ENCODE peak calls at places on chromosomes 12 and 14, in nine cellular contexts. One of them, this sample, is unnamed.
A peak's percentile ranks its signal among the peaks of the same experiment; 100 is the strongest.

GRCh38 chr14:64038857-64039542 is 186.2 kb downstream of the SYNE2 start:
- DNase-seq in mammary epithelial cell: no peak
- DNase-seq in WTC11: no peak
- DNase-seq in neural crest cell: no peak
- DNase-seq in cardiac fibroblast: peak; percentile 28
- DNase-seq in endothelial cell: no peak
- DNase-seq in IMR-90: peak; percentile 12
- DNase-seq in GM12865: no peak
- DNase-seq in type B pancreatic cell: no peak
- DNase-seq in this sample: no peak

GRCh38 chr12:12723681-12724420 is 6.7 kb downstream of the CDKN1B start:
- DNase-seq in WTC11: peak; percentile 40
- DNase-seq in neural crest cell: peak; percentile 36
- DNase-seq in type B pancreatic cell: no peak
- DNase-seq in mammary epithelial cell: peak; percentile 45
- DNase-seq in endothelial cell: peak; percentile 44
- DNase-seq in IMR-90: peak; percentile 25
- DNase-seq in GM12865: peak; percentile 54
- DNase-seq in cardiac fibroblast: no peak
- DNase-seq in this sample: peak; percentile 32

GRCh38 chr14:57295261-57295660 is 26.5 kb downstream of the AP5M1 start:
- DNase-seq in cardiac fibroblast: no peak
- DNase-seq in IMR-90: no peak
- DNase-seq in GM12865: no peak
- DNase-seq in mammary epithelial cell: no peak
- DNase-seq in WTC11: no peak
- DNase-seq in type B pancreatic cell: no peak
- DNase-seq in endothelial cell: no peak
- DNase-seq in neural crest cell: no peak
- DNase-seq in this sample: no peak

GRCh38 chr14:103408491-103409155 is 23.4 kb downstream of the MARK3 start:
- DNase-seq in cardiac fibroblast: peak; percentile 77
- DNase-seq in mammary epithelial cell: no peak
- DNase-seq in endothelial cell: no peak
- DNase-seq in GM12865: no peak
- DNase-seq in WTC11: no peak
- DNase-seq in type B pancreatic cell: no peak
- DNase-seq in IMR-90: peak; percentile 13
- DNase-seq in neural crest cell: no peak
- DNase-seq in this sample: no peak

GRCh38 chr12:103382119-103382518 is 113.6 kb downstream of the C12orf42 start:
- DNase-seq in GM12865: no peak
- DNase-seq in cardiac fibroblast: no peak
- DNase-seq in type B pancreatic cell: no peak
- DNase-seq in endothelial cell: no peak
- DNase-seq in IMR-90: no peak
- DNase-seq in mammary epithelial cell: no peak
- DNase-seq in WTC11: no peak
- DNase-seq in neural crest cell: no peak
- DNase-seq in this sample: no peak

GRCh38 chr14:61211476-61212262 is 69.5 kb downstream of the TMEM30B start:
- DNase-seq in type B pancreatic cell: no peak
- DNase-seq in cardiac fibroblast: no peak
- DNase-seq in mammary epithelial cell: no peak
- DNase-seq in endothelial cell: no peak
- DNase-seq in IMR-90: no peak
- DNase-seq in WTC11: no peak
- DNase-seq in GM12865: no peak
- DNase-seq in neural crest cell: no peak
- DNase-seq in this sample: no peak

GRCh38 chr12:58969227-58969626 is 48.9 kb upstream of the LRIG3 start:
- DNase-seq in GM12865: no peak
- DNase-seq in type B pancreatic cell: no peak
- DNase-seq in endothelial cell: no peak
- DNase-seq in IMR-90: no peak
- DNase-seq in mammary epithelial cell: no peak
- DNase-seq in cardiac fibroblast: no peak
- DNase-seq in neural crest cell: no peak
- DNase-seq in WTC11: no peak
- DNase-seq in this sample: no peak

GRCh38 chr12:94074970-94075695 is 73.2 kb upstream of the PLXNC1 start:
- DNase-seq in neural crest cell: no peak
- DNase-seq in WTC11: no peak
- DNase-seq in GM12865: peak; percentile 20
- DNase-seq in IMR-90: peak; percentile 89
- DNase-seq in type B pancreatic cell: no peak
- DNase-seq in mammary epithelial cell: peak; percentile 79
- DNase-seq in cardiac fibroblast: peak; percentile 96
- DNase-seq in endothelial cell: peak; percentile 32
- DNase-seq in this sample: no peak

GRCh38 chr14:26290007-26290530 is 307.8 kb downstream of the NOVA1 start:
- DNase-seq in endothelial cell: no peak
- DNase-seq in type B pancreatic cell: no peak
- DNase-seq in WTC11: no peak
- DNase-seq in GM12865: no peak
- DNase-seq in cardiac fibroblast: peak; percentile 82
- DNase-seq in mammary epithelial cell: no peak
- DNase-seq in neural crest cell: no peak
- DNase-seq in IMR-90: peak; percentile 68
- DNase-seq in this sample: no peak

GRCh38 chr14:95562892-95563685 is 28.2 kb downstream of the GLRX5 start:
- DNase-seq in neural crest cell: no peak
- DNase-seq in IMR-90: peak; percentile 16
- DNase-seq in type B pancreatic cell: no peak
- DNase-seq in GM12865: peak; percentile 40
- DNase-seq in endothelial cell: no peak
- DNase-seq in mammary epithelial cell: no peak
- DNase-seq in cardiac fibroblast: peak; percentile 37
- DNase-seq in WTC11: no peak
- DNase-seq in this sample: no peak

GRCh38 chr14:77760381-77761204 is at the start of gene SNW1:
- DNase-seq in cardiac fibroblast: peak; percentile 71
- DNase-seq in endothelial cell: peak; percentile 81
- DNase-seq in type B pancreatic cell: peak; percentile 90
- DNase-seq in neural crest cell: peak; percentile 81
- DNase-seq in IMR-90: peak; percentile 95
- DNase-seq in GM12865: peak; percentile 95
- DNase-seq in mammary epithelial cell: peak; percentile 87
- DNase-seq in WTC11: peak; percentile 91
- DNase-seq in this sample: peak; percentile 88

GRCh38 chr12:3107071-3107583 is 29.9 kb downstream of the TSPAN9 start:
- DNase-seq in type B pancreatic cell: no peak
- DNase-seq in WTC11: peak; percentile 36
- DNase-seq in GM12865: no peak
- DNase-seq in mammary epithelial cell: no peak
- DNase-seq in endothelial cell: no peak
- DNase-seq in cardiac fibroblast: peak; percentile 47
- DNase-seq in neural crest cell: no peak
- DNase-seq in IMR-90: peak; percentile 63
- DNase-seq in this sample: no peak

GRCh38 chr12:12510141-12510540 is 52.5 kb downstream of the DUSP16 start:
- DNase-seq in mammary epithelial cell: peak; percentile 88
- DNase-seq in IMR-90: peak; percentile 92
- DNase-seq in type B pancreatic cell: no peak
- DNase-seq in cardiac fibroblast: peak; percentile 8
- DNase-seq in neural crest cell: no peak
- DNase-seq in GM12865: no peak
- DNase-seq in WTC11: no peak
- DNase-seq in endothelial cell: no peak
- DNase-seq in this sample: no peak

GRCh38 chr12:30989754-30990153 is 63.2 kb downstream of the TSPAN11 start:
- DNase-seq in WTC11: peak; percentile 66
- DNase-seq in mammary epithelial cell: no peak
- DNase-seq in GM12865: peak; percentile 69
- DNase-seq in endothelial cell: peak; percentile 44
- DNase-seq in type B pancreatic cell: no peak
- DNase-seq in neural crest cell: no peak
- DNase-seq in cardiac fibroblast: no peak
- DNase-seq in IMR-90: no peak
- DNase-seq in this sample: peak; percentile 17

GRCh38 chr12:50665170-50665569 is 98.7 kb upstream of the ATF1 start:
- DNase-seq in type B pancreatic cell: no peak
- DNase-seq in mammary epithelial cell: no peak
- DNase-seq in cardiac fibroblast: no peak
- DNase-seq in IMR-90: no peak
- DNase-seq in GM12865: no peak
- DNase-seq in endothelial cell: no peak
- DNase-seq in WTC11: no peak
- DNase-seq in neural crest cell: no peak
- DNase-seq in this sample: no peak

GRCh38 chr12:32191445-32191844 is 84.8 kb downstream of the BICD1 start:
- DNase-seq in type B pancreatic cell: no peak
- DNase-seq in GM12865: no peak
- DNase-seq in cardiac fibroblast: no peak
- DNase-seq in IMR-90: no peak
- DNase-seq in mammary epithelial cell: no peak
- DNase-seq in endothelial cell: no peak
- DNase-seq in WTC11: no peak
- DNase-seq in neural crest cell: no peak
- DNase-seq in this sample: no peak

GRCh38 chr12:122062832-122063690 is 15.5 kb upstream of the MLXIP start:
- DNase-seq in cardiac fibroblast: peak; percentile 90
- DNase-seq in WTC11: no peak
- DNase-seq in neural crest cell: no peak
- DNase-seq in IMR-90: peak; percentile 66
- DNase-seq in type B pancreatic cell: no peak
- DNase-seq in mammary epithelial cell: peak; percentile 76
- DNase-seq in endothelial cell: peak; percentile 22
- DNase-seq in GM12865: no peak
- DNase-seq in this sample: peak; percentile 65

GRCh38 chr12:29463198-29463597 is 34.3 kb downstream of the OVCH1 start:
- DNase-seq in GM12865: no peak
- DNase-seq in cardiac fibroblast: no peak
- DNase-seq in neural crest cell: no peak
- DNase-seq in endothelial cell: no peak
- DNase-seq in IMR-90: no peak
- DNase-seq in WTC11: no peak
- DNase-seq in type B pancreatic cell: no peak
- DNase-seq in mammary epithelial cell: no peak
- DNase-seq in this sample: no peak

GRCh38 chr12:131114942-131115584 is 161.4 kb downstream of the ADGRD1 start:
- DNase-seq in endothelial cell: no peak
- DNase-seq in WTC11: no peak
- DNase-seq in IMR-90: no peak
- DNase-seq in neural crest cell: no peak
- DNase-seq in cardiac fibroblast: no peak
- DNase-seq in type B pancreatic cell: no peak
- DNase-seq in GM12865: no peak
- DNase-seq in mammary epithelial cell: no peak
- DNase-seq in this sample: no peak

GRCh38 chr12:131117438-131118245 is 163.9 kb downstream of the ADGRD1 start:
- DNase-seq in IMR-90: no peak
- DNase-seq in endothelial cell: no peak
- DNase-seq in mammary epithelial cell: no peak
- DNase-seq in WTC11: no peak
- DNase-seq in cardiac fibroblast: no peak
- DNase-seq in type B pancreatic cell: no peak
- DNase-seq in GM12865: no peak
- DNase-seq in neural crest cell: no peak
- DNase-seq in this sample: no peak

GRCh38 chr12:131118366-131118765 is 164.7 kb downstream of the ADGRD1 start:
- DNase-seq in mammary epithelial cell: no peak
- DNase-seq in GM12865: no peak
- DNase-seq in type B pancreatic cell: no peak
- DNase-seq in WTC11: peak; percentile 4
- DNase-seq in cardiac fibroblast: no peak
- DNase-seq in IMR-90: no peak
- DNase-seq in neural crest cell: no peak
- DNase-seq in endothelial cell: no peak
- DNase-seq in this sample: no peak

GRCh38 chr12:131115766-131116165 is 162.1 kb downstream of the ADGRD1 start:
- DNase-seq in type B pancreatic cell: no peak
- DNase-seq in cardiac fibroblast: no peak
- DNase-seq in WTC11: no peak
- DNase-seq in IMR-90: no peak
- DNase-seq in mammary epithelial cell: no peak
- DNase-seq in neural crest cell: no peak
- DNase-seq in endothelial cell: no peak
- DNase-seq in GM12865: no peak
- DNase-seq in this sample: no peak

GRCh38 chr12:131116437-131117117 is 162.9 kb downstream of the ADGRD1 start:
- DNase-seq in IMR-90: no peak
- DNase-seq in type B pancreatic cell: no peak
- DNase-seq in neural crest cell: peak; percentile 37
- DNase-seq in WTC11: peak; percentile 64
- DNase-seq in mammary epithelial cell: no peak
- DNase-seq in cardiac fibroblast: peak; percentile 44
- DNase-seq in endothelial cell: peak; percentile 61
- DNase-seq in GM12865: no peak
- DNase-seq in this sample: peak; percentile 42
- TF ChIP-seq CTCF in IMR-90: no peak
- TF ChIP-seq CTCF in type B pancreatic cell: peak; percentile 75
- TF ChIP-seq CTCF in neural crest cell: peak; percentile 59
- TF ChIP-seq CTCF in WTC11: no peak
- TF ChIP-seq CTCF in mammary epithelial cell: no peak
- TF ChIP-seq CTCF in cardiac fibroblast: no peak
- TF ChIP-seq CTCF in endothelial cell: no peak
- TF ChIP-seq CTCF in GM12865: peak; percentile 44
- TF ChIP-seq CTCF in this sample: peak; percentile 64

GRCh38 chr14:74616507-74616906 is 4.5 kb upstream of the LTBP2 start:
- DNase-seq in neural crest cell: no peak
- DNase-seq in endothelial cell: no peak
- DNase-seq in GM12865: no peak
- DNase-seq in IMR-90: peak; percentile 91
- DNase-seq in WTC11: no peak
- DNase-seq in mammary epithelial cell: peak; percentile 94
- DNase-seq in cardiac fibroblast: peak; percentile 73
- DNase-seq in type B pancreatic cell: no peak
- DNase-seq in this sample: peak; percentile 45
- TF ChIP-seq CTCF in neural crest cell: no peak
- TF ChIP-seq CTCF in endothelial cell: no peak
- TF ChIP-seq CTCF in GM12865: no peak
- TF ChIP-seq CTCF in IMR-90: no peak
- TF ChIP-seq CTCF in WTC11: no peak
- TF ChIP-seq CTCF in mammary epithelial cell: no peak
- TF ChIP-seq CTCF in cardiac fibroblast: no peak
- TF ChIP-seq CTCF in type B pancreatic cell: no peak
- TF ChIP-seq CTCF in this sample: no peak

DNA sequence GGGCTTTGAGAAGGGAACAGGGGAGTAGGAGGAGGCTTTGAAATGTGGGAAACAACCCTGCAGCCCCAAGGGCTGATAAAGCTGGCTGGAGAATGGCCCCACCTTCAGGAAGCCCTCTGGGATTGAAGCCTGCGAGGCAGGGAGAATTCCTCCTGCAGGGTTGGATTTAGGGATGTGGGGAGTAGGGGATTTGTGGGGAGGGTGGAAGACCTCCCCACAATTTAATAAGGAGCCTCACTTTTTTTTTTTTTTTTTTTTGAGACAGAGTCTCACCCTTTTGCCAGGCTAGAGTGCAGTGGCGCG is 88.8 kb upstream of the NCOR2 start:
- DNase-seq in WTC11: no peak
- DNase-seq in GM12865: no peak
- DNase-seq in mammary epithelial cell: no peak
- DNase-seq in type B pancreatic cell: no peak
- DNase-seq in endothelial cell: no peak
- DNase-seq in cardiac fibroblast: no peak
- DNase-seq in IMR-90: no peak
- DNase-seq in neural crest cell: no peak
- DNase-seq in this sample: no peak
- TF ChIP-seq CTCF in WTC11: no peak
- TF ChIP-seq CTCF in GM12865: no peak
- TF ChIP-seq CTCF in mammary epithelial cell: no peak
- TF ChIP-seq CTCF in type B pancreatic cell: peak; percentile 38
- TF ChIP-seq CTCF in endothelial cell: no peak
- TF ChIP-seq CTCF in cardiac fibroblast: peak; percentile 16
- TF ChIP-seq CTCF in IMR-90: peak; percentile 21
- TF ChIP-seq CTCF in neural crest cell: no peak
- TF ChIP-seq CTCF in this sample: no peak

GRCh38 chr12:131729254-131729955 is 18.5 kb downstream of the SFSWAP start:
- DNase-seq in IMR-90: no peak
- DNase-seq in neural crest cell: no peak
- DNase-seq in type B pancreatic cell: no peak
- DNase-seq in mammary epithelial cell: no peak
- DNase-seq in cardiac fibroblast: no peak
- DNase-seq in endothelial cell: no peak
- DNase-seq in WTC11: no peak
- DNase-seq in GM12865: no peak
- DNase-seq in this sample: no peak
- TF ChIP-seq CTCF in IMR-90: no peak
- TF ChIP-seq CTCF in neural crest cell: no peak
- TF ChIP-seq CTCF in type B pancreatic cell: no peak
- TF ChIP-seq CTCF in mammary epithelial cell: no peak
- TF ChIP-seq CTCF in cardiac fibroblast: no peak
- TF ChIP-seq CTCF in endothelial cell: no peak
- TF ChIP-seq CTCF in WTC11: no peak
- TF ChIP-seq CTCF in GM12865: no peak
- TF ChIP-seq CTCF in this sample: no peak